ENCODE peak calls at places on chromosomes 2 and 18, in ten cellular contexts. E, Z, I, G, K, C, V, X, W and P are unnamed samples. For H3K27me3, the result is how much of the 10 kb centered on the place peaks cover.

GRCh38 chr2:10283106-10284062 is 19.3 kb upstream of the HPCAL1 start:
- DNase-seq in W (peak), X (no peak), E (no peak), Z (no peak), K (no peak), I (peak), G (peak), V (no peak), C (no peak), P (peak)

GRCh38 chr2:172430027-172430426 is 2.6 kb downstream of the ITGA6 start:
- DNase-seq in E (no peak), X (no peak), W (no peak), Z (no peak), I (no peak), K (no peak), V (no peak), C (no peak), G (no peak), P (no peak)

GRCh38 chr2:23380562-23381065 is 4.4 kb upstream of the KLHL29 start:
- DNase-seq in W (peak), V (no peak), Z (no peak), X (no peak), C (no peak), I (no peak), G (peak), E (no peak), K (no peak), P (no peak)

GRCh38 chr2:24199968-24200590 is 25.2 kb downstream of the FAM228A start:
- DNase-seq in V (no peak), X (no peak), E (no peak), K (no peak), I (no peak), W (no peak), Z (no peak), G (no peak), C (no peak), P (no peak)

GRCh38 chr2:18949871-18950597 is 360.7 kb upstream of the NT5C1B start:
- DNase-seq in X (no peak), I (peak), C (no peak), Z (no peak), W (peak), V (no peak), E (no peak), K (no peak), G (peak), P (peak)

GRCh38 chr2:2101924-2102323 is 229.2 kb downstream of the MYT1L start:
- DNase-seq in C (no peak), V (no peak), Z (no peak), X (no peak), E (no peak), K (no peak), G (no peak), I (peak), W (no peak), P (no peak)

GRCh38 chr2:112711356-112711755 is 9.5 kb upstream of the NT5DC4 start:
- DNase-seq in I (no peak), X (no peak), Z (no peak), V (no peak), G (no peak), C (no peak), K (no peak), W (no peak), E (no peak), P (no peak)

GRCh38 chr2:107380912-107381311 is 445.8 kb upstream of the RGPD4 start:
- DNase-seq in V (no peak), I (no peak), Z (no peak), K (no peak), X (no peak), E (no peak), W (no peak), G (peak), C (no peak), P (no peak)

GRCh38 chr2:171811229-171811628 is 82.8 kb downstream of the SLC25A12 start:
- DNase-seq in G (peak), E (no peak), W (peak), I (no peak), K (no peak), C (no peak), Z (no peak), V (no peak), X (no peak), P (no peak)

GRCh38 chr18:23135679-23136325 is 517 bp downstream of the CABLES1 start:
- DNase-seq in G (peak), E (no peak), V (peak), I (no peak), X (no peak), W (no peak), C (peak), Z (peak), K (no peak), P (no peak)

GRCh38 chr2:221025397-221025796 is 546.7 kb downstream of the EPHA4 start:
- DNase-seq in V (no peak), W (no peak), X (no peak), E (no peak), I (no peak), G (peak), Z (no peak), C (no peak), K (no peak), P (no peak)

GRCh38 chr2:46385786-46386577 is 88.8 kb downstream of the EPAS1 start:
- DNase-seq in X (peak), I (no peak), V (no peak), G (peak), C (no peak), W (peak), Z (no peak), K (no peak), E (no peak), P (no peak)

GRCh38 chr2:97808816-97809215 is 95.4 kb downstream of the ZAP70 start:
- DNase-seq in E (no peak), W (no peak), X (no peak), I (no peak), G (no peak), K (no peak), C (no peak), Z (no peak), V (no peak), P (no peak)

GRCh38 chr2:108278631-108279030 is 10.1 kb upstream of the SULT1C2 start:
- DNase-seq in W (peak), I (no peak), E (no peak), C (no peak), Z (no peak), G (no peak), V (no peak), X (no peak), K (no peak), P (no peak)

GRCh38 chr18:35376393-35376741 is 770 bp downstream of the ZNF396 start:
- DNase-seq in C (peak), G (no peak), V (no peak), K (no peak), I (no peak), X (peak), W (no peak), E (no peak), Z (peak), P (no peak)

GRCh38 chr2:222797308-222797707 is 63.5 kb upstream of the ACSL3 start:
- DNase-seq in W (peak), I (no peak), Z (no peak), C (no peak), V (no peak), E (no peak), X (no peak), G (peak), K (no peak), P (peak)

GRCh38 chr2:218471982-218472381 is 53.1 kb downstream of the VIL1 start:
- DNase-seq in I (no peak), V (no peak), E (no peak), Z (no peak), X (no peak), G (no peak), K (no peak), W (no peak), C (no peak), P (no peak)

GRCh38 chr2:217216982-217217381 is 357.1 kb upstream of the TNP1 start:
- DNase-seq in W (no peak), X (no peak), K (no peak), G (no peak), Z (no peak), C (no peak), V (no peak), I (no peak), E (no peak), P (no peak)

GRCh38 chr2:158914731-158915130 is 53.7 kb upstream of the TANC1 start:
- DNase-seq in V (no peak), E (no peak), G (no peak), I (peak), W (no peak), K (no peak), Z (no peak), X (no peak), C (no peak), P (no peak)

GRCh38 chr2:227884511-227884947 is 13.1 kb downstream of the DAW1 start:
- DNase-seq in K (no peak), Z (peak), G (peak), V (no peak), E (peak), C (peak), W (peak), X (peak), I (peak), P (no peak)

GRCh38 chr2:2564300-2565085 is 233.4 kb upstream of the MYT1L start:
- DNase-seq in V (no peak), K (no peak), C (no peak), E (no peak), Z (no peak), I (no peak), G (no peak), X (peak), W (no peak), P (no peak)

GRCh38 chr18:26487437-26487836 is 60.9 kb downstream of the KCTD1 start:
- DNase-seq in X (no peak), K (no peak), V (no peak), W (no peak), C (no peak), Z (peak), I (no peak), E (no peak), G (peak), P (no peak)

GRCh38 chr2:238843476-238843875 is 4.4 kb upstream of the TWIST2 start:
- DNase-seq in Z (no peak), I (no peak), X (no peak), W (no peak), E (no peak), C (no peak), K (no peak), V (no peak), G (no peak), P (no peak)
- H3K27me3 ChIP-seq in Z (under half), I (under half), X (under half), W (under half), E (half or more), C (under half), K (half or more), V (under half), G (under half), P (under half)

GRCh38 chr2:33137331-33137730 is 190.6 kb downstream of the LTBP1 start:
- DNase-seq in X (no peak), I (no peak), Z (no peak), E (no peak), K (no peak), W (peak), C (no peak), V (no peak), G (no peak), P (no peak)
- TF ChIP-seq CTCF in X (no peak), I (no peak), Z (no peak), E (no peak), K (no peak), W (no peak), C (no peak), V (no peak), G (no peak), P (no peak)

DNA sequence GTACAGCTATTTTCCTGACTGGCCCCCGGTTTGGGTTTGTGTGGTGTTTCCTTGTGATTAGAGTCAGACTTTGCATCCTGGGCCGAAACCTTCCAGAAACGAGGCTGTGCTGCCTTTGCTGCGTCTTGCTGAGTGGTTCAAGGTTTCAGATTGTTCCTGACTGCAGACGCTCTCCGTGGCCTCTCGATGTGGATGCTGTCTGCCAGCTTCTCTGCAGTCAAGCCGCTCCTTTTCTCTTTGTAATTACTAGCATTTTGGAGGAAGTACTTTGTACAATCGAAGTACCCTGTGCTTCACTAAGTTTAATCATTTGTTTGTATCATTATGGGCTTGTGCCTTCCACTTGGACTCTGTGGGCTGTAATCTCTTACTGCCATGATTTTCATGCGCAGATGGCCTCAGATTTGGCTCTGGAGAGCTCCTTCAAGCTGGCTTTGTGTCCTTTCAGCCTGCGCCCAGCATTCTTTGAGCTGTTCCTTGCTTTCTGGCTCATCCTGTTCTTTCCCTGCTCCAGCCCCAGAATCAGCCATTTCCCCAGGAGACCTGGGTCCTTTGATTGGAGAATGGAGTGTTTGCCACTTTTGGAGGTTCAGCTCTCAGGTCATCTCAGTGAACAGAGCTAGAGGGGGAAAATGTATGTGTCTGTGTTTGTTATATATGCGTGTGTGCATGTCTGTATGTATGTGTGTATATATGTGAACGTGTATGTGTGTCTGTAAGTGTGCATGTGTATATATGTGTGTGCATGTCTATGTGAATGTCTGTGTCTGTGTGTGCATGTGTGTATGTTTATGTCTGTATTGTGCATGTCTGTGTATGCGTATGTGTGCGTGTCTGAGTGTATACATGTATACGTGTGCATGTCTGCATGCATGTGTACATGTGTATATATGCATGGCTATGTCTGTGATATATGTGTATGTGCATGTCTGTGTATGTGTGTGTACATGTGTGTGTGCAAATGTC is 49.5 kb downstream of the TRAF3IP1 start:
- DNase-seq in E (no peak), V (no peak), W (no peak), Z (no peak), X (no peak), I (no peak), C (no peak), G (no peak), K (no peak), P (no peak)
- H3K27me3 ChIP-seq in E (under half), V (under half), W (under half), Z (under half), X (under half), I (under half), C (under half), G (under half), K (under half), P (under half)

GRCh38 chr2:48566582-48566981 is 36.6 kb downstream of the STON1 start:
- DNase-seq in V (no peak), C (peak), W (peak), K (no peak), G (no peak), I (peak), E (no peak), Z (no peak), X (no peak), P (no peak)
- TF ChIP-seq CTCF in V (no peak), C (peak), W (peak), K (no peak), G (peak), I (peak), E (no peak), Z (no peak), X (peak), P (peak)

DNA sequence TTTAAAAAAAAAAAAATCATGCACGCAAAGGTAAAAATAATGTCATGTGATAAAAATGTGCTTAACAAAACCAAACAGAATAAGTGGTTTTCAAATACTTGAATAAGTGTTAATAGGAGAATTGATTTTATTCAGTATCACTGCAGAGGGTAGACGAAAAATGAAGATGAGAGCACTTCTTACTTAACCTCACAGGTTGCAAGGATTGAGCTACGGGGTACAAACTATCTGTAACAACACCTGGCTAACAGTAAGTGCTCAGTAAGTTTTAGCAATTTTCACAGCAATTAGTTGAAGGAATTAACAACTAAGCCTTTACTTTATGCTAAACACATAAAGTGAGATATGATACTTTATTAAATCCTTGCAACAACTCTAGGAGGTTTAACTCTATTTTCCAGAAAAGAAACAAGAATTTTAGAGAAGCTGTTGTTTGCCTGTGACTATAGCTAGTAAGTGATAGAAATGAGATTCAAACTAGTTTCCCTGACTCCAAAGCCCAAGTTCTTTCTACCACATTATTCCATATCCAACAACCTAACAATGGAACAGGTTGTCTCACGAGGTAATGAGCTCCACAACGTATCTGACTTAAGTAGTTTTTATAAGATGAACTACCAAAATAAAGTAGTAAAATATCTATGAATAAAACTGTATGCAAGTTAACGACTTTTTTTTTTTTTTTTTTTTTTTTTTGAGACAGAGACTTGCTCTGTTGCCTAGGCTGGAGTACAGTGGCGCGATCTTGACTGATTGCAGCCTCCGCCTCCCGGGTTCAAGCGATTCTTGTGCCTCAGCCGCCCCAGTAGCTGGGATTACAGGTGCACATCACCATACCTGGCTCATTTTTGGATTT is 4.7 kb downstream of the PRKD3 start:
- DNase-seq in C (no peak), X (no peak), Z (no peak), W (no peak), E (no peak), V (no peak), G (no peak), I (no peak), K (no peak), P (no peak)
- H3K27me3 ChIP-seq in C (under half), X (under half), Z (under half), W (under half), E (under half), V (under half), G (under half), I (under half), K (under half), P (under half)

DNA sequence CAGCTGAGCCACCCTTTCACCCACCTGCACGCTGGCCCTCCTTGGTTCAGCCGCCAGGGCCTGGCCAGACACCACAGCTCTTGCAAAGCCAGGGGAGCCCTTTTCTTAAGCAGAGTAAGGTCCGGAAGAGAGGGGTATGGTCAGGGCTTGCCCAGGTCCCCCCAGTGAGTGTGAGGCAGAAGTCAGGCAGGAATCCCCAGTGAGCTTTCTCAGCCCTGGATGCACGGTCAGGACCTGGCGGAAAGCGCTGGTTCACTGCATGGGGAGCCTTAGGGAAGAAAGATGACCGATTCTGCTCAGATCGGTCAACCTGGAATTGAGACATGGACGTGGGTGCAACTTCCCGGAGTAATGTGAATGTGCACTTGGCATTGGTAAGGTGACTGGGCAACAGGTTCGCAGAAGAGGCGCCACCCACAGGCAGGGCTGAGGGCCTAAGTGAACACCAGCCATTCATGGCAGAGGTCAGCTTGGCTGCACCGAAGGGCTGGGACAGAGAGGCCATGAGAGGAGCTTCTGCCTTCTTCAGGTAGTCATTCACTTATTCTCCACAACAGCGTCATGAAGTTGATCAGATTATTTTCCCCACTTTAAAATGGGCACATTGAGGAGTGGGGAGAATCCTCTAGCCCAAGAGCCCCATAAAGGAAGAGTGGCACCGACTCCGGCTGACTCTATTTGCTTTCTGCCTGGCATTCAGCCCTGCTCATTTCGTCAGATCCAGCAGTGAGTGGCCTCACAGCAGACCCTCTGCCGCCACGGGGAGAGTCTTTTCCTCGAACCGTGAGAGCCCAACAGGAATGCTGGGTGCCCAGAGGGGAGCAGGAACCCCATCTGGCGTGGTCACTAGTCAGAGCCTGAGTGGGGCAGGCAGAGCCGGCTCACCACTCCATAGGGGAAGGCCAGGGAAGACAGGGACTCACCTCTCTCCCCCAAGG is 35.8 kb downstream of the SCTR start:
- DNase-seq in E (no peak), V (no peak), K (no peak), C (peak), X (no peak), I (no peak), W (no peak), G (no peak), Z (peak), P (no peak)
- TF ChIP-seq CTCF in E (no peak), V (no peak), K (no peak), C (no peak), X (peak), I (no peak), W (no peak), G (peak), Z (no peak), P (no peak)

DNA sequence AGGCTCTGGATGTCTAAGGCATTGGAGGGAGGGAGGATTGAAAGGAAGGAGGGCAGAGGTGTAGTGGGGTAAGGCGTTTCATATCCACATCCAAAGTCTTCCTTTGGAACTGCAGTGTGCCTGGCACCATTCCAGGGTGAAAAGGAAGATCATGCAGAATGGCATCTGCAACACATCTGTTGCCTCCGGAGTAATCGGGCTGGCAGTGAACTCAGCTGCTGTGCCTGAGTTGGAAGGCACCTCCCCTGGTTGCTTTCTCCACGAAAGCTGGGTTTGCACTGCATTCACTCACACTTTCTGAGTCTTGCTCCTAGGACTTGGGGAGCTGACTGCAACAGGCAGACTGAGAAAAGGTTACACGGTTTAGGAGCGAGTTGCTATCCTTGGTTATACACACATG is 30.3 kb upstream of the SEC11C start:
- DNase-seq in E (no peak), I (no peak), C (no peak), Z (no peak), X (no peak), K (no peak), G (no peak), V (no peak), W (no peak), P (no peak)
- H3K27me3 ChIP-seq in E (half or more), I (under half), C (under half), Z (under half), X (under half), K (half or more), G (half or more), V (under half), W (under half), P (under half)